ENCODE peak calls at places on chromosomes 11 and 22, in six cellular contexts. U is tibial nerve, E is right cardiac atrium, K is PC-3, Z is fibroblast of lung, I is psoas muscle. G is an unnamed sample. For H3K4me1, the result is how much of the 10 kb centered on the place peaks cover.

GRCh38 chr22:37626556-37627075 is 12.9 kb upstream of the SH3BP1 start:
- DNase-seq in U (no peak), E (no peak), K (no peak), Z (no peak), I (no peak), G (no peak)

GRCh38 chr11:65432133-65432650 is 9.6 kb downstream of the NEAT1 start:
- DNase-seq in U (no peak), E (no peak), K (no peak), Z (no peak), I (no peak), G (no peak)

GRCh38 chr11:115581871-115582639 is 77.8 kb upstream of the CADM1 start:
- DNase-seq in U (no peak), E (no peak), K (no peak), Z (peak), I (no peak), G (no peak)

GRCh38 chr11:110497204-110497987 is 67.6 kb downstream of the FDX1 start:
- DNase-seq in U (no peak), E (no peak), K (no peak), Z (no peak), I (no peak), G (no peak)

GRCh38 chr11:71542856-71543743 is 5.1 kb upstream of the KRTAP5-9 start:
- DNase-seq in U (no peak), E (no peak), K (no peak), Z (no peak), I (no peak), G (no peak)

GRCh38 chr22:44330727-44331660 is 18.2 kb upstream of the SHISAL1 start:
- DNase-seq in U (no peak), E (peak), K (no peak), Z (no peak), I (no peak), G (no peak)

GRCh38 chr11:43010042-43010441 is 301.8 kb upstream of the API5 start:
- DNase-seq in U (no peak), E (no peak), K (no peak), Z (no peak), I (no peak), G (no peak)

GRCh38 chr11:7605544-7605943 is 67.8 kb downstream of the CYB5R2 start:
- DNase-seq in U (no peak), E (no peak), K (peak), Z (peak), I (no peak), G (no peak)

GRCh38 chr11:35214792-35215193 is 75.8 kb downstream of the CD44 start:
- DNase-seq in U (no peak), E (no peak), K (peak), Z (peak), I (no peak), G (peak)

GRCh38 chr22:45703758-45704157 is 32.1 kb downstream of the ATXN10 start:
- DNase-seq in U (no peak), E (no peak), K (no peak), Z (no peak), I (no peak), G (no peak)

GRCh38 chr11:113178671-113179070 is 135.7 kb upstream of the TTC12 start:
- DNase-seq in U (no peak), E (no peak), K (no peak), Z (no peak), I (no peak), G (no peak)

GRCh38 chr22:44205713-44206645 is 25.3 kb downstream of the PARVG start:
- DNase-seq in U (no peak), E (no peak), K (no peak), Z (no peak), I (no peak), G (peak)

GRCh38 chr11:85694385-85694980 is 8.5 kb upstream of the CCDC89 start:
- DNase-seq in U (no peak), E (no peak), K (peak), Z (peak), I (no peak), G (peak)

GRCh38 chr22:49081261-49081666 is 746.4 kb downstream of the BRD1 start:
- DNase-seq in U (no peak), E (no peak), K (no peak), Z (no peak), I (peak), G (no peak)

GRCh38 chr11:37755526-37755925 is 1157.5 kb upstream of the RAG2 start:
- DNase-seq in U (no peak), E (no peak), K (no peak), Z (no peak), I (no peak), G (no peak)

GRCh38 chr22:17434856-17435255 is 65.6 kb downstream of the CECR2 start:
- DNase-seq in U (no peak), E (no peak), K (no peak), Z (peak), I (no peak), G (no peak)

GRCh38 chr22:17441326-17441725 is 72.1 kb downstream of the CECR2 start:
- DNase-seq in U (no peak), E (no peak), K (no peak), Z (no peak), I (no peak), G (no peak)

GRCh38 chr22:17436981-17437410 is 67.7 kb downstream of the CECR2 start:
- DNase-seq in U (no peak), E (peak), K (no peak), Z (no peak), I (no peak), G (no peak)

GRCh38 chr22:17435375-17435774 is 66.1 kb downstream of the CECR2 start:
- DNase-seq in U (no peak), E (no peak), K (no peak), Z (no peak), I (no peak), G (no peak)

DNA sequence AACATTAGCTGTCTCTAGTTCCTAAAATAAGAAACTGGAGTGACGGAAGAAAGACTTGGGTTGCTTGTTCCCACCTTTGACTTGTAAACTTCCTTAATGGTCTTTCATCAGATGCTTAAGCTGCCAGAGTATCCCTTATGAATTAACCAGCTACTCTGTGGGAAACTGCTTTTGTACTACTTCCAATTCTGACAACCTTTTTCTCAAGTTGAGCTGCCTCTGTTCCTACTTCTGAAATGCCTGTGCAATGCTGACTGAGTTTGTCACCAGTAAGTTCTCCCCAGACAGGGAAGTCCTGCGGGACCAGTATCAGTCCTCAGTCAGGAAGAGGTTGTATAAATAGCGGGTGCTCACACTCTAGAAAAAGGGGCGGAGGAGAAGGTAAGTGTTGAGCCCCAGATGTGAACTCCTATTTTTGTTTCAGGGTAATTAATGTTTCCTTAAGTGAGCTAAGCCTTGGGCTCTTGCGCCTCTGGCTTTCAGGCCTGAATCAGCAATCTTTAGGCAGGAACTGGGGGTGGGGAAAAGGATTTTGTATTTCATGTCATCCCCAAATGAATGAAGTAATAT is 67.2 kb downstream of the CECR2 start:
- DNase-seq in U (no peak), E (no peak), K (no peak), Z (peak), I (no peak), G (no peak)
- H3K4me1 ChIP-seq in U (under half), E (under half), K (under half), Z (under half), I (half or more), G (under half)

DNA sequence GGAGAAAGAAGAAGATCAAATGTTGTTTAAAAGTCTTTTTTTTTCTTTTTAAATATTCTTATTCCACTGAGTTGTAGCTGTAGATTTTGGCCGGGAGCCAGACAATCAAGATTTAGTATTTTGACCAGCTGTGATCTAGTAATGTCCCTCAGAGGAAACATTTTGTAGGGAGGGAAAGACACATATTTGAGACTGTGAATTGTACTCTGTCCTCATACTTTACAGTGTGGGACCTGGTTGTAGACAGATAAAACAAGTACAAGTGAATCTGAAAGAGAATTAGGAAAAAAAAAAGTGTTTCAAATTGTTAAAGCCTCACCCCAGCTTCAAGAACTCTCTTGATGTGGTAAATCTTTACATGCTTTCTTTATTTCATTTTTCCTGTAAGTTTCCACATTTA is 74.0 kb downstream of the WNT11 start:
- DNase-seq in U (no peak), E (no peak), K (no peak), Z (no peak), I (no peak), G (no peak)
- H3K4me1 ChIP-seq in U (under half), E (under half), K (under half), Z (under half), I (under half), G (under half)

DNA sequence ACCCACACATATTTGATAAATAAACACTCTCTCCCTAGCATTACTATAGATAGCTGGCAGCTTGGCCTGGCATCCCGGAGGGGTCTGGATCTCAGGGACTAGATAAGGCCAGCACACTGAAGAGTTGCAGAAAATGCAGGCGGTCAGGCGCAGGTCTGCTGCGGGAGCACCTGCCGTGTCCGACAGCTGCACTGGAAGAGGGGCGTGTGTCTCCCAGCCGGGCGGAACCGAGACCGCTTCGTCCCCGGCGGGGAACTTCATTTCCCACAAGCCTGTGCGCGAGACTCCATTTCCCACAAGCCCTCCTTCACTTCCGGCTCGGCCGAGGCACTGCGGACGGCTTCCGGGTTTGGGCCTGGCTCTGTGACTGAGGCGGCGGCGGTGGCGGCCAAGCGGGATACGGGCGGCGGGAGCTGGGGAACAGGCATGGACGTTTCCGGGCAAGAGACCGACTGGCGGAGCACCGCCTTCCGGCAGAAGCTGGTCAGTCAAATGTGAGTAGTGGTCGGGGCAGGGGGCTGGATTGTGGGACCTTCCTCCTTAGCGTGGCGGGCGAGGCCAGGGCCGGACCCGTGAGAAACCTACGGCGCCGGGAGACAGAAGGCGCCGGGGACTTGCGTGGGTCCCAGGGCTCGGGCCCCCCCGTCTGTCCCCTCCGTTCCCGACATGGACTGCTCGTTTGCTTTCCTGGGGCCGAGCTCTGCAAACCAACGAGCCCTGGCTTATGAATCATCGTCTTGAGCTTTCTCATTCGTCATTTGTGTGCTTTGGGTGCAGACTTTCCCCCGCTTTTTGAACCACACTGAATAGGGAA is at the start of gene MED15:
- DNase-seq in U (peak), E (peak), K (peak), Z (peak), I (peak), G (peak)
- H3K4me1 ChIP-seq in U (under half), E (under half), K (under half), Z (under half), I (under half), G (under half)

GRCh38 chr22:39472570-39473556 is 16.1 kb downstream of the MGAT3 start:
- DNase-seq in U (no peak), E (no peak), K (no peak), Z (no peak), I (no peak), G (peak)
- H3K4me1 ChIP-seq in U (half or more), E (under half), K (under half), Z (under half), I (under half), G (half or more)

DNA sequence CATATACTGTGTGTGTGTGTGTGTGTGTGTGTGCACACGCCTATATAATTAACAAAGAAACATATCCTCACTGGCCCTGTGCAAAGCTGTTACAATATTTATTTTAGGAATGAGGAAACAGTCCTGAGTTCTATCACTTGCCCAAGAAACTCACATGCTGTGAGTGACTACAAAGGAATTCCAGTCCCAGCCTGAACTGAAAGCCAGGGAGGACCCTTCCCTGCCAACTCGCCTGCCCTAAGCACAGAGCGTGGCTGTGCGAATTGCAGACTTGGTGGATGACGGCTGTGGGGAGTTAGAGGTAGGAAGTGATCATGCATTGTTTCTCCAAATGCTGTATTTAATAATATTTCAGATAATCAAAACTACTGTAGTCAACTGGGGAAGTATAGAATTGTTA is 26.4 kb upstream of the CD5 start:
- DNase-seq in U (no peak), E (no peak), K (peak), Z (peak), I (no peak), G (no peak)
- H3K4me1 ChIP-seq in U (under half), E (under half), K (under half), Z (under half), I (under half), G (under half)

GRCh38 chr11:118786657-118787056 is 4.3 kb downstream of the DDX6 start:
- DNase-seq in U (no peak), E (no peak), K (no peak), Z (no peak), I (no peak), G (no peak)
- H3K4me1 ChIP-seq in U (under half), E (under half), K (under half), Z (under half), I (half or more), G (under half)

GRCh38 chr11:62431171-62431895 is 12.5 kb downstream of the SCGB1A1 start:
- DNase-seq in U (no peak), E (no peak), K (peak), Z (peak), I (no peak), G (peak)

GRCh38 chr11:62433141-62433543 is 14.3 kb downstream of the SCGB1A1 start:
- DNase-seq in U (no peak), E (no peak), K (no peak), Z (no peak), I (no peak), G (no peak)

GRCh38 chr11:62432695-62433094 is 13.9 kb downstream of the SCGB1A1 start:
- DNase-seq in U (no peak), E (no peak), K (no peak), Z (no peak), I (no peak), G (no peak)

GRCh38 chr11:62435741-62436485 is 17.1 kb downstream of the SCGB1A1 start:
- DNase-seq in U (no peak), E (no peak), K (no peak), Z (no peak), I (no peak), G (no peak)

GRCh38 chr11:62433553-62434301 is 14.9 kb downstream of the SCGB1A1 start:
- DNase-seq in U (peak), E (no peak), K (no peak), Z (no peak), I (no peak), G (no peak)
- H3K4me1 ChIP-seq in U (under half), E (under half), K (under half), Z (under half), I (under half), G (under half)

GRCh38 chr11:123135863-123136446 is 59.1 kb downstream of the CLMP start:
- DNase-seq in U (no peak), E (peak), K (no peak), Z (no peak), I (no peak), G (no peak)
- H3K4me1 ChIP-seq in U (under half), E (under half), K (under half), Z (under half), I (under half), G (under half)